ENCODE peak calls at places on chromosomes 12 and 14, in five cellular contexts. X is SK-N-SH, G is A549, H is K562, Q is GM12878. B is an unnamed sample.
A peak's percentile ranks its signal among the peaks of the same experiment; 100 is the strongest.

GRCh38 chr12:128551266-128552025 is 272.3 kb downstream of the SLC15A4 start:
- DNase-seq in H (no peak), Q (no peak), X (no peak), G (no peak), B (no peak)

GRCh38 chr12:122729583-122730214 is 945 bp downstream of the HCAR1 start:
- DNase-seq in X (no peak), H (no peak), Q (no peak), G (no peak), B (no peak)

GRCh38 chr12:52058631-52059324 is 7.5 kb downstream of the NR4A1 start:
- DNase-seq in H (no peak), Q (no peak), G (no peak), X (no peak), B (no peak)

GRCh38 chr12:120583478-120584030 is 2.4 kb upstream of the POP5 start:
- DNase-seq in X (peak; percentile 85), G (peak; percentile 58), Q (no peak), H (peak; percentile 78), B (peak; percentile 90)

GRCh38 chr14:68473794-68474193 is 319.1 kb downstream of the ZFP36L1 start:
- DNase-seq in X (no peak), G (no peak), H (no peak), Q (no peak), B (no peak)

GRCh38 chr12:117140397-117141096 is 41.3 kb upstream of the TESC start:
- DNase-seq in H (no peak), Q (no peak), G (peak; percentile 56), X (no peak), B (no peak)

GRCh38 chr12:103571286-103571685 is 15.8 kb upstream of the STAB2 start:
- DNase-seq in Q (no peak), X (peak; percentile 41), H (no peak), G (no peak), B (peak; percentile 89)

GRCh38 chr12:120234643-120235368 is 30.7 kb downstream of the PXN start:
- DNase-seq in G (peak; percentile 94), H (peak; percentile 76), X (peak; percentile 67), Q (no peak), B (peak; percentile 78)

GRCh38 chr12:22414742-22415141 is 80.2 kb upstream of the ST8SIA1 start:
- DNase-seq in H (no peak), X (no peak), G (no peak), Q (no peak), B (no peak)

GRCh38 chr12:132276720-132277373 is 52.5 kb downstream of the GALNT9 start:
- DNase-seq in Q (no peak), X (no peak), H (no peak), G (no peak), B (no peak)

GRCh38 chr12:49540229-49541139 is 1.7 kb downstream of the KCNH3 start:
- DNase-seq in X (peak; percentile 44), G (no peak), Q (no peak), H (no peak), B (no peak)

GRCh38 chr14:46902837-46903236 is 251.3 kb upstream of the RPL10L start:
- DNase-seq in X (no peak), G (no peak), Q (no peak), H (no peak), B (peak; percentile 38)

GRCh38 chr14:90733139-90733808 is 83.0 kb downstream of the TTC7B start:
- DNase-seq in H (no peak), Q (no peak), X (no peak), G (no peak), B (no peak)

GRCh38 chr14:96730386-96730785 is 66.8 kb upstream of the VRK1 start:
- DNase-seq in Q (no peak), H (no peak), G (no peak), X (no peak), B (no peak)

GRCh38 chr14:95146079-95146771 is 11.1 kb downstream of the DICER1 start:
- DNase-seq in G (no peak), X (no peak), Q (no peak), H (no peak), B (no peak)

GRCh38 chr14:70032447-70032846 is 153.2 kb downstream of the SMOC1 start:
- DNase-seq in Q (no peak), X (no peak), G (peak; percentile 30), H (no peak), B (peak; percentile 75)

GRCh38 chr14:20681348-20682126 is 2.8 kb upstream of the RNASE4 start:
- DNase-seq in X (peak; percentile 51), G (peak; percentile 62), H (peak; percentile 57), Q (peak; percentile 89), B (peak; percentile 92)

GRCh38 chr12:47397664-47398281 is 308.1 kb downstream of the RPAP3 start:
- DNase-seq in H (no peak), Q (no peak), G (peak; percentile 51), X (no peak), B (peak; percentile 45)

GRCh38 chr14:44369401-44370123 is 137.5 kb downstream of the FSCB start:
- DNase-seq in H (no peak), Q (no peak), X (no peak), G (no peak), B (peak; percentile 8)

GRCh38 chr12:91381309-91381804 is 198.7 kb upstream of the DCN start:
- DNase-seq in Q (peak; percentile 20), G (no peak), X (peak; percentile 63), H (no peak), B (peak; percentile 94)

GRCh38 chr12:105064564-105065222 is 19.6 kb downstream of the ALDH1L2 start:
- DNase-seq in X (no peak), G (no peak), Q (no peak), H (no peak), B (peak; percentile 16)

GRCh38 chr14:19743256-19743655 is at the start of gene OR4Q3:
- DNase-seq in X (no peak), H (no peak), G (no peak), Q (no peak), B (no peak)

GRCh38 chr14:99158646-99159165 is 113.3 kb downstream of the BCL11B start:
- DNase-seq in X (no peak), H (no peak), Q (no peak), G (no peak), B (no peak)

GRCh38 chr14:51448831-51449665 is 202.7 kb upstream of the FRMD6 start:
- DNase-seq in Q (no peak), G (no peak), X (peak; percentile 45), H (no peak), B (no peak)

GRCh38 chr12:23204933-23205778 is 580.2 kb downstream of the ETNK1 start:
- DNase-seq in G (peak; percentile 18), X (peak; percentile 43), H (peak; percentile 68), Q (peak; percentile 27), B (peak; percentile 72)

GRCh38 chr12:4268549-4269181 is 4.9 kb upstream of the CCND2 start:
- DNase-seq in H (no peak), X (no peak), G (no peak), Q (no peak), B (no peak)

GRCh38 chr12:96812153-96812552 is 94.9 kb upstream of the NEDD1 start:
- DNase-seq in Q (no peak), X (no peak), G (no peak), H (no peak), B (no peak)

GRCh38 chr14:65255583-65256443 is 153.5 kb upstream of the MAX start:
- DNase-seq in H (no peak), X (peak; percentile 40), G (no peak), Q (no peak), B (peak; percentile 94)

GRCh38 chr12:100163416-100164152 is 20.9 kb upstream of the BLTP3B start:
- DNase-seq in G (peak; percentile 96), X (peak; percentile 90), H (peak; percentile 62), Q (no peak), B (peak; percentile 95)

GRCh38 chr12:95634622-95635621 is 83.6 kb upstream of the USP44 start:
- DNase-seq in Q (no peak), G (no peak), H (no peak), X (no peak), B (no peak)

GRCh38 chr12:113241191-113242017 is 20.1 kb downstream of the TPCN1 start:
- DNase-seq in Q (no peak), H (no peak), G (no peak), X (no peak), B (no peak)

GRCh38 chr12:104673294-104674062 is 216.7 kb downstream of the CHST11 start:
- DNase-seq in H (no peak), G (no peak), Q (no peak), X (peak; percentile 29), B (no peak)

GRCh38 chr14:96598332-96598928 is 96.2 kb downstream of the PAPOLA start:
- DNase-seq in H (no peak), X (peak; percentile 83), Q (no peak), G (no peak), B (no peak)

GRCh38 chr14:104551851-104552737 is 27.5 kb upstream of the C14orf180 start:
- DNase-seq in Q (no peak), H (no peak), G (no peak), X (peak; percentile 91), B (no peak)

GRCh38 chr14:104550849-104551728 is 28.5 kb upstream of the C14orf180 start:
- DNase-seq in Q (no peak), G (peak; percentile 40), H (no peak), X (peak; percentile 27), B (no peak)

GRCh38 chr14:104554088-104554607 is 25.4 kb upstream of the C14orf180 start:
- DNase-seq in X (no peak), G (no peak), H (no peak), Q (no peak), B (no peak)

GRCh38 chr14:104553166-104554087 is 26.1 kb upstream of the C14orf180 start:
- DNase-seq in Q (no peak), H (no peak), G (no peak), X (peak; percentile 21), B (no peak)

GRCh38 chr14:104552738-104553125 is 26.8 kb upstream of the C14orf180 start:
- DNase-seq in G (no peak), H (no peak), X (peak; percentile 33), Q (no peak), B (no peak)
- TF ChIP-seq REST in G (no peak), H (no peak), X (no peak), Q (no peak), B (no peak)

DNA sequence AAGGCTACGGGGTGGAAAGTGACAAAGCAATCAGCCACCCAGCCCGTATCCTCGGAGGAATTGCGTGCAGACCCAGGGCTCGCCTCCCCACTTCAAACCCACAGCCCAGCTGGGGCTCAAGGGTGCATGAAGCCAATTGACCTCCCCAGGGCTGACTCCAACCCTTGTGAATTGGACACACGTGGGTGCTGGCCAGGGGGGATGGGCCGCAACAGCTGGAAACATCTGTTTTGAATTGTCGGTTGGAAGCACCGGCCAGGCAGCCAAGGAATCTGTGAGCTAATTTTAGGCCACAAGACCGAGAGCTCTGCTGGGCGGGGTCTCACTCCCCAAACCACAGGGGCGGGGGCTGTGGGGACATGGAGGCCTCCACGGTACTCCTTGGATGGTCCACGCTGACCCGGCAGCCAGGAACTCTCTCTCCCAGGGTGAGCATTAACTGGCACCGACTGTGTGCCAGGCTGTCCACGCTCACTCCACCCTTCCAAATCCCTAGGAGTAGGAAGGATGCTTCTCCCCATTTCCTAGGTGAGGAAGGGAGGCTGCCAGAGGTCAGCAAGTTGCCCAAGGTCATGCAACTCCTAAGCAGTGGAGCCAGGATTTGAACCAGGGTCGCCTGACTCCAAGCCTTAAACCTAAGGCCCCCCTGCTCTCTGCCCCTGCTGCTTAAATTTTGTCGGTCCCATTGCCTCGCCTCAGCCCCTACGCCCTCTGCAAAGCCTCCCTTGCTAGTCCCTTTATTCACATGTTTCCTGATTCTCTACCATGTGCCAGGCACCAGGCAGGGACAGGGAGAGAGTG is 11.9 kb upstream of the TMEM119 start:
- DNase-seq in Q (no peak), G (no peak), H (peak; percentile 54), X (peak; percentile 68), B (no peak)
- TF ChIP-seq REST in Q (no peak), G (no peak), H (no peak), X (no peak), B (no peak)

GRCh38 chr12:32163596-32163995 is 56.9 kb downstream of the BICD1 start:
- DNase-seq in G (no peak), Q (no peak), H (no peak), X (no peak), B (no peak)
- TF ChIP-seq REST in G (no peak), Q (no peak), H (no peak), X (no peak), B (no peak)

GRCh38 chr14:72154645-72155378 is 222.6 kb downstream of the RGS6 start:
- DNase-seq in X (no peak), H (no peak), Q (no peak), G (no peak), B (no peak)
- TF ChIP-seq REST in X (no peak), H (no peak), Q (no peak), G (no peak), B (no peak)